ENCODE peak calls at places on chromosome 5, in eight cellular contexts. C, S, Y, K, U, Q, L and W are unnamed samples.

GRCh38 chr5:11047051-11047450 is 286.0 kb upstream of the DAP start:
- DNase-seq in C (no peak), K (no peak), Y (no peak), S (no peak), Q (no peak), U (no peak), L (no peak), W (no peak)

GRCh38 chr5:50722223-50722622 is 55.8 kb downstream of the PARP8 start:
- DNase-seq in U (no peak), Y (no peak), C (no peak), Q (no peak), S (no peak), K (no peak), L (no peak), W (no peak)

GRCh38 chr5:68845121-68845520 is 248.7 kb upstream of the SLC30A5 start:
- DNase-seq in Q (no peak), Y (no peak), L (no peak), C (no peak), U (no peak), S (no peak), K (no peak), W (no peak)

GRCh38 chr5:58764199-58764598 is 181.3 kb downstream of the RAB3C start:
- DNase-seq in Q (no peak), C (no peak), S (no peak), K (no peak), U (no peak), L (no peak), Y (no peak), W (no peak)

GRCh38 chr5:5266296-5266695 is 126.2 kb downstream of the ADAMTS16 start:
- DNase-seq in L (no peak), K (peak; percentile 14), C (no peak), S (no peak), Q (no peak), U (no peak), Y (no peak), W (no peak)

GRCh38 chr5:54148062-54148461 is 162.3 kb downstream of the ARL15 start:
- DNase-seq in Q (no peak), Y (no peak), L (no peak), C (no peak), S (no peak), K (no peak), U (no peak), W (no peak)

GRCh38 chr5:146426853-146427618 is 20.1 kb upstream of the TCERG1 start:
- DNase-seq in Y (no peak), U (no peak), L (no peak), Q (no peak), C (peak; percentile 39), K (peak; percentile 75), S (no peak), W (no peak)

GRCh38 chr5:157864067-157864466 is 5.1 kb upstream of the CLINT1 start:
- DNase-seq in Y (no peak), U (no peak), C (no peak), K (peak; percentile 65), Q (no peak), L (no peak), S (no peak), W (no peak)

GRCh38 chr5:169161022-169161680 is 139.8 kb downstream of the SLIT3 start:
- DNase-seq in C (no peak), U (no peak), K (peak; percentile 35), L (peak; percentile 34), S (no peak), Q (no peak), Y (no peak), W (no peak)

GRCh38 chr5:168481330-168481788 is 4.9 kb upstream of the RARS1 start:
- DNase-seq in Y (no peak), L (no peak), K (peak; percentile 8), U (no peak), C (peak; percentile 28), S (no peak), Q (peak; percentile 47), W (peak; percentile 13)

GRCh38 chr5:67795781-67796477 is 419.6 kb upstream of the PIK3R1 start:
- DNase-seq in L (no peak), Q (no peak), C (no peak), S (no peak), Y (no peak), K (no peak), U (no peak), W (no peak)

GRCh38 chr5:129099184-129099570 is 4.6 kb downstream of the ISOC1 start:
- DNase-seq in L (no peak), Q (no peak), K (no peak), C (no peak), S (no peak), U (no peak), Y (no peak), W (no peak)

GRCh38 chr5:95609711-95610110 is 10.2 kb upstream of the GPR150 start:
- DNase-seq in U (no peak), Y (no peak), Q (no peak), C (no peak), L (no peak), S (no peak), K (no peak), W (no peak)

GRCh38 chr5:59021286-59021673 is 438.4 kb downstream of the RAB3C start:
- DNase-seq in S (no peak), L (no peak), Q (no peak), K (no peak), C (no peak), U (no peak), Y (no peak), W (no peak)

GRCh38 chr5:175216991-175217390 is 227.0 kb downstream of the DRD1 start:
- DNase-seq in Q (no peak), L (peak; percentile 52), Y (no peak), S (no peak), U (no peak), K (no peak), C (no peak), W (no peak)

GRCh38 chr5:170597109-170597741 is 93.4 kb downstream of the KCNIP1 start:
- DNase-seq in C (no peak), U (no peak), L (no peak), Q (no peak), S (no peak), Y (no peak), K (no peak), W (peak; percentile 11)

GRCh38 chr5:138054863-138055558 is 22.1 kb upstream of the FAM13B start:
- DNase-seq in Q (no peak), S (no peak), C (peak; percentile 22), Y (no peak), L (no peak), K (peak; percentile 56), U (no peak), W (no peak)

GRCh38 chr5:93305984-93306383 is 275.0 kb downstream of the NR2F1-AS1 start:
- DNase-seq in S (no peak), Y (no peak), Q (no peak), K (peak; percentile 62), U (no peak), L (no peak), C (no peak), W (no peak)

GRCh38 chr5:64869419-64869818 is 100.7 kb downstream of the CWC27 start:
- DNase-seq in U (no peak), Y (no peak), Q (no peak), K (peak; percentile 21), L (no peak), S (no peak), C (no peak), W (no peak)

GRCh38 chr5:78803386-78803785 is 154.8 kb upstream of the LHFPL2 start:
- DNase-seq in Y (no peak), U (no peak), K (no peak), S (no peak), L (no peak), C (no peak), Q (no peak), W (peak; percentile 41)

GRCh38 chr5:161548472-161549094 is 2.1 kb upstream of the GABRB2 start:
- DNase-seq in C (no peak), U (no peak), S (no peak), K (peak; percentile 55), L (no peak), Y (no peak), Q (no peak), W (peak; percentile 9)

GRCh38 chr5:132812949-132813598 is at the start of gene SOWAHA:
- DNase-seq in C (no peak), K (peak; percentile 74), Y (no peak), Q (no peak), S (peak; percentile 59), U (no peak), L (no peak), W (peak; percentile 60)

GRCh38 chr5:154368041-154368800 is 77.6 kb upstream of the SAP30L start:
- DNase-seq in C (peak; percentile 74), Y (no peak), Q (no peak), K (peak; percentile 88), U (no peak), L (peak; percentile 12), S (no peak), W (no peak)

GRCh38 chr5:133453825-133454224 is 158.5 kb downstream of the FSTL4 start:
- DNase-seq in U (no peak), C (no peak), Q (no peak), K (no peak), L (no peak), S (no peak), Y (no peak), W (no peak)

GRCh38 chr5:56950626-56951130 is 1.2 kb downstream of the MIER3 start:
- DNase-seq in C (peak; percentile 3), L (peak; percentile 49), U (no peak), K (peak; percentile 75), S (peak; percentile 66), Q (peak; percentile 38), Y (peak; percentile 63), W (peak; percentile 76)
- TF ChIP-seq POLR2AphosphoS5 in C (no peak), L (peak; percentile 13), U (no peak), K (no peak), S (no peak), Q (no peak), Y (no peak), W (no peak)

GRCh38 chr5:60335913-60336312 is 364.1 kb downstream of the DEPDC1B start:
- DNase-seq in Y (no peak), L (no peak), C (no peak), Q (no peak), K (no peak), U (no peak), S (no peak), W (no peak)

GRCh38 chr5:60333103-60333502 is 366.9 kb downstream of the DEPDC1B start:
- DNase-seq in Y (no peak), S (no peak), Q (no peak), K (no peak), U (no peak), L (no peak), C (no peak), W (no peak)

GRCh38 chr5:60334281-60334713 is 365.7 kb downstream of the DEPDC1B start:
- DNase-seq in S (no peak), Q (no peak), Y (no peak), K (no peak), U (no peak), L (no peak), C (peak; percentile 18), W (no peak)

GRCh38 chr5:60332244-60333018 is 367.5 kb downstream of the DEPDC1B start:
- DNase-seq in Q (no peak), K (no peak), U (no peak), Y (no peak), L (no peak), S (no peak), C (no peak), W (no peak)
- TF ChIP-seq POLR2AphosphoS5 in Q (no peak), K (no peak), U (no peak), Y (no peak), L (no peak), S (no peak), C (no peak), W (no peak)

GRCh38 chr5:74286734-74287705 is 353.5 kb downstream of the ENC1 start:
- DNase-seq in K (no peak), L (no peak), S (no peak), U (no peak), Q (no peak), C (no peak), Y (no peak), W (no peak)
- TF ChIP-seq POLR2AphosphoS5 in K (no peak), L (no peak), S (no peak), U (no peak), Q (no peak), C (no peak), Y (no peak), W (no peak)

GRCh38 chr5:98773214-98773463 is 324 bp upstream of the RGMB start:
- DNase-seq in C (no peak), Y (no peak), U (no peak), L (no peak), K (no peak), S (no peak), Q (no peak), W (no peak)
- TF ChIP-seq POLR2AphosphoS5 in C (no peak), Y (peak; percentile 41), U (no peak), L (peak; percentile 71), K (peak; percentile 78), S (peak; percentile 60), Q (no peak), W (no peak)